ENCODE peak calls at places on chromosome 7, in four cellular contexts. One of them, this sample, is unnamed.

GRCh38 chr7:3200504-3200903 is 100.5 kb upstream of the SDK1 start:
- DNase-seq in upper lobe of left lung: no peak
- DNase-seq in substantia nigra: no peak
- DNase-seq in tibial artery: no peak
- DNase-seq in this sample: no peak

GRCh38 chr7:31061185-31061584 is 9.1 kb downstream of the ADCYAP1R1 start:
- DNase-seq in substantia nigra: no peak
- DNase-seq in tibial artery: no peak
- DNase-seq in upper lobe of left lung: no peak
- DNase-seq in this sample: no peak

GRCh38 chr7:87600130-87601124 is at the start of gene ABCB1:
- DNase-seq in upper lobe of left lung: peak
- DNase-seq in substantia nigra: no peak
- DNase-seq in tibial artery: peak
- DNase-seq in this sample: peak

GRCh38 chr7:26317211-26317610 is 25.5 kb downstream of the SNX10 start:
- DNase-seq in substantia nigra: no peak
- DNase-seq in tibial artery: no peak
- DNase-seq in upper lobe of left lung: no peak
- DNase-seq in this sample: no peak

GRCh38 chr7:15972767-15973362 is 286.4 kb upstream of the MEOX2 start:
- DNase-seq in upper lobe of left lung: no peak
- DNase-seq in tibial artery: no peak
- DNase-seq in substantia nigra: no peak
- DNase-seq in this sample: no peak

GRCh38 chr7:151342102-151342646 is 562 bp downstream of the NUB1 start:
- DNase-seq in substantia nigra: no peak
- DNase-seq in tibial artery: no peak
- DNase-seq in upper lobe of left lung: no peak
- DNase-seq in this sample: no peak

GRCh38 chr7:44980393-44981034 is 1.7 kb upstream of the MYO1G start:
- DNase-seq in tibial artery: no peak
- DNase-seq in substantia nigra: no peak
- DNase-seq in upper lobe of left lung: peak
- DNase-seq in this sample: peak

GRCh38 chr7:157827045-157827862 is 490.4 kb downstream of the DNAJB6 start:
- DNase-seq in substantia nigra: no peak
- DNase-seq in tibial artery: no peak
- DNase-seq in upper lobe of left lung: no peak
- DNase-seq in this sample: no peak

GRCh38 chr7:107605223-107605815 is 25.3 kb downstream of the BCAP29 start:
- DNase-seq in tibial artery: no peak
- DNase-seq in substantia nigra: no peak
- DNase-seq in upper lobe of left lung: no peak
- DNase-seq in this sample: no peak

GRCh38 chr7:52794621-52795020 is 240.8 kb upstream of the POM121L12 start:
- DNase-seq in tibial artery: no peak
- DNase-seq in substantia nigra: no peak
- DNase-seq in upper lobe of left lung: no peak
- DNase-seq in this sample: no peak

GRCh38 chr7:148747274-148747673 is 48.6 kb downstream of the CUL1 start:
- DNase-seq in tibial artery: no peak
- DNase-seq in substantia nigra: no peak
- DNase-seq in upper lobe of left lung: no peak
- DNase-seq in this sample: no peak

GRCh38 chr7:94512735-94513564 is 3.3 kb downstream of the CASD1 start:
- DNase-seq in upper lobe of left lung: no peak
- DNase-seq in substantia nigra: no peak
- DNase-seq in tibial artery: no peak
- DNase-seq in this sample: no peak

GRCh38 chr7:150824379-150825177 is 24.0 kb downstream of the TMEM176A start:
- DNase-seq in substantia nigra: no peak
- DNase-seq in tibial artery: no peak
- DNase-seq in upper lobe of left lung: no peak
- DNase-seq in this sample: no peak

GRCh38 chr7:44046321-44047061 is 2.0 kb downstream of the DBNL start:
- DNase-seq in tibial artery: no peak
- DNase-seq in upper lobe of left lung: peak
- DNase-seq in substantia nigra: no peak
- DNase-seq in this sample: no peak

GRCh38 chr7:98227939-98228338 is 16.7 kb downstream of the BHLHA15 start:
- DNase-seq in tibial artery: no peak
- DNase-seq in substantia nigra: no peak
- DNase-seq in upper lobe of left lung: no peak
- DNase-seq in this sample: no peak

GRCh38 chr7:111091623-111092370 is 870 bp downstream of the LRRN3 start:
- DNase-seq in upper lobe of left lung: no peak
- DNase-seq in substantia nigra: no peak
- DNase-seq in tibial artery: no peak
- DNase-seq in this sample: no peak

GRCh38 chr7:151890355-151891004 is 13.6 kb upstream of the PRKAG2 start:
- DNase-seq in tibial artery: peak
- DNase-seq in upper lobe of left lung: no peak
- DNase-seq in substantia nigra: no peak
- DNase-seq in this sample: no peak

GRCh38 chr7:83306487-83306886 is 143.8 kb upstream of the PCLO start:
- DNase-seq in substantia nigra: no peak
- DNase-seq in upper lobe of left lung: no peak
- DNase-seq in tibial artery: no peak
- DNase-seq in this sample: no peak

GRCh38 chr7:141748401-141748800 is 10.2 kb downstream of the SSBP1 start:
- DNase-seq in upper lobe of left lung: no peak
- DNase-seq in substantia nigra: no peak
- DNase-seq in tibial artery: no peak
- DNase-seq in this sample: no peak

GRCh38 chr7:29921404-29922010 is 68.1 kb downstream of the SCRN1 start:
- DNase-seq in tibial artery: no peak
- DNase-seq in upper lobe of left lung: peak
- DNase-seq in substantia nigra: no peak
- DNase-seq in this sample: peak

GRCh38 chr7:113120647-113121046 is 2.3 kb upstream of the SMIM30 start:
- DNase-seq in tibial artery: no peak
- DNase-seq in substantia nigra: no peak
- DNase-seq in upper lobe of left lung: no peak
- DNase-seq in this sample: no peak

GRCh38 chr7:35975851-35976454 is 175.1 kb downstream of the SEPTIN7 start:
- DNase-seq in substantia nigra: no peak
- DNase-seq in tibial artery: no peak
- DNase-seq in upper lobe of left lung: no peak
- DNase-seq in this sample: no peak

GRCh38 chr7:90597527-90597871 is 1.4 kb downstream of the CDK14 start:
- DNase-seq in tibial artery: no peak
- DNase-seq in substantia nigra: no peak
- DNase-seq in upper lobe of left lung: no peak
- DNase-seq in this sample: no peak

GRCh38 chr7:8125680-8126444 is 136.1 kb downstream of the ICA1 start:
- DNase-seq in upper lobe of left lung: peak
- DNase-seq in tibial artery: no peak
- DNase-seq in substantia nigra: no peak
- DNase-seq in this sample: no peak

GRCh38 chr7:44400033-44400511 is 74.7 kb upstream of the CAMK2B start:
- DNase-seq in substantia nigra: no peak
- DNase-seq in tibial artery: no peak
- DNase-seq in upper lobe of left lung: no peak
- DNase-seq in this sample: peak

GRCh38 chr7:98387544-98388226 is 13.2 kb downstream of the BAIAP2L1 start:
- DNase-seq in substantia nigra: no peak
- DNase-seq in upper lobe of left lung: no peak
- DNase-seq in tibial artery: no peak
- DNase-seq in this sample: no peak

GRCh38 chr7:87416682-87417587 is 58.5 kb downstream of the ABCB4 start:
- DNase-seq in substantia nigra: peak
- DNase-seq in tibial artery: no peak
- DNase-seq in upper lobe of left lung: peak
- DNase-seq in this sample: peak

GRCh38 chr7:68246189-68246633 is 1249.6 kb downstream of the TYW1 start:
- DNase-seq in tibial artery: no peak
- DNase-seq in substantia nigra: no peak
- DNase-seq in upper lobe of left lung: no peak
- DNase-seq in this sample: no peak

GRCh38 chr7:67462781-67463191 is 466.2 kb downstream of the TYW1 start:
- DNase-seq in upper lobe of left lung: peak
- DNase-seq in tibial artery: no peak
- DNase-seq in substantia nigra: no peak
- DNase-seq in this sample: peak

GRCh38 chr7:15864260-15864991 is 177.9 kb upstream of the MEOX2 start:
- DNase-seq in substantia nigra: no peak
- DNase-seq in tibial artery: no peak
- DNase-seq in upper lobe of left lung: no peak
- DNase-seq in this sample: no peak

GRCh38 chr7:142523821-142524460 is 225.3 kb upstream of the PRSS1 start:
- DNase-seq in substantia nigra: no peak
- DNase-seq in upper lobe of left lung: no peak
- DNase-seq in tibial artery: no peak
- DNase-seq in this sample: no peak

GRCh38 chr7:152633504-152633903 is 42.4 kb downstream of the XRCC2 start:
- DNase-seq in upper lobe of left lung: no peak
- DNase-seq in substantia nigra: no peak
- DNase-seq in tibial artery: no peak
- DNase-seq in this sample: no peak

GRCh38 chr7:52648903-52649302 is 386.5 kb upstream of the POM121L12 start:
- DNase-seq in tibial artery: no peak
- DNase-seq in substantia nigra: no peak
- DNase-seq in upper lobe of left lung: no peak
- DNase-seq in this sample: no peak

GRCh38 chr7:124497209-124497608 is 268.4 kb downstream of the GPR37 start:
- DNase-seq in tibial artery: no peak
- DNase-seq in upper lobe of left lung: peak
- DNase-seq in substantia nigra: no peak
- DNase-seq in this sample: no peak

GRCh38 chr7:108570146-108570755 is 577 bp downstream of the DNAJB9 start:
- DNase-seq in substantia nigra: no peak
- DNase-seq in upper lobe of left lung: peak
- DNase-seq in tibial artery: peak
- DNase-seq in this sample: no peak

GRCh38 chr7:26760499-26760898 is 103.9 kb downstream of the SKAP2 start:
- DNase-seq in substantia nigra: no peak
- DNase-seq in tibial artery: no peak
- DNase-seq in upper lobe of left lung: no peak
- DNase-seq in this sample: no peak

DNA sequence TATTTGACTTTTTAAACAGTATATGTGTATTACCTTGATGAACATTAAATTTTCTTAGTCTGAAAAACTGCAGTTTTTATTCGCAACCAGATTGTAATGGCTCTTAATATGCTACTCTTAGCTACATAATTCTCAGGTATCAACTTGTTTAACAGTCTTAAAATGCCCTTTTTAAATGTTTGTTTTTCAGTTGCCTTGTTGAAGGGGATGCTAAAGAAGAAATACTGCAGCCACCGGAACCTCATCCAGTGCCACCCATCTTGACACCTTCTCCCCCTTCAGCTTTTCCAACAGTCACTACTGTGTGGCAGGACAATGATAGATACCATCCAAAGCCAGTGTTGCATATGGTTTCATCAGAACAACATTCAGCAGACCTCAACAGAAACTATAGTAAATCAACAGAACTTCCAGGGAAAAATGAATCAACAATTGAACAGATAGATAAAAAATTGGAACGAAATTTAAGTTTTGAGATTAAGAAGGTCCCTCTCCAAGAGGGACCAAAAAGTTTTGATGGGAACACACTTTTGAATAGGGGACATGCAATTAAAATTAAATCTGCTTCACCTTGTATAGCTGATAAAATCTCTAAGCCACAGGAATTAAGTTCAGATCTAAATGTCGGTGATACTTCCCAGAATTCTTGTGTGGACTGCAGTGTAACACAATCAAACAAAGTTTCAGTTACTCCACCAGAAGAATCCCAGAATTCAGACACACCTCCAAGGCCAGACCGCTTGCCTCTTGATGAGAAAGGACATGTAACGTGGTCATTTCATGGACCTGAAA is 69.5 kb upstream of the RSBN1L start:
- DNase-seq in upper lobe of left lung: no peak
- DNase-seq in tibial artery: no peak
- DNase-seq in substantia nigra: no peak
- DNase-seq in this sample: no peak
- H3K27ac ChIP-seq in upper lobe of left lung: no peak
- H3K27ac ChIP-seq in tibial artery: no peak
- H3K27ac ChIP-seq in substantia nigra: no peak
- H3K27ac ChIP-seq in this sample: no peak

DNA sequence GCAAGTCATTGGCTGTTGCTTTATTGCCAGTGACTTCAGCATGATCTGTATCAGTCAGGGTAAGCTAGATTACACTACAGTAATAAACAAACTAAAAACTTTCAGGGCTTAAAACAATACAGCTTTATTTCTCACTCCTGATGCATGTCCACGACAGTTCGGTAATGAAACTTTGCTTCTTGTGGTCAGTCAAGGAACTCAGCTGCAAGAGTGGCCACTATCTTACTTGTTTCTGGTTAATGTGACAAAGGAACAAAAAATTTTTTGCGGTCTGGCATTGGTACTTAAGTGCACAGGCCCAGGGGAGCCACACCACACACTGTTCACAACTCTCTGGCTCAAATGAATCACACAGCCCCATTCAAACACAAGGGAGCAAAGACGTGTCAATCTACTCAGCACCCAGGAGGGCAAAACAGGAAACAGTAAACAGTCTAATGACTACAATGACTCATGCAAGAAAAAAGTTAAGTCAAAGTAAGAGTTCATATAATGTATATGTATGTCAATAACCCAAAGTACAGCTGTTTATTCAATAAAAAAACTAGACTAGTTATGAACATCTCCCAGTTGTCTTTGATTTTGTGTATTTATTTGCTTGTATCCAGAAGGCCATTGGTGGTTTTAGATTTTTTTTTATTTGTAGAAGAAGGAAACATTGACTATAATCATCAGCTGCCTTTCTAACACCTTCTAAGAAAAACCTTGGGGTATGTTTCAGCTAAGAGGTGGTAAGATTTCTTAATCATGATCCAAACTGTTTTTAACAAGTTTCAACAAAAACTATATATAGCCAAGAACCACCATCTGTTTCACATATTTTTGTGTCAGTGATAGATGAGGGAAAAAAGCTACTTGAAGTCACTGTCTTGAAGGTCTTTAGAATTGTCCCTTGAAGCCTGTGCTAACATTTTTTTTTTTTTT is 134.4 kb upstream of the FAM3C start:
- DNase-seq in upper lobe of left lung: peak
- DNase-seq in substantia nigra: no peak
- DNase-seq in tibial artery: no peak
- DNase-seq in this sample: no peak
- H3K27ac ChIP-seq in upper lobe of left lung: no peak
- H3K27ac ChIP-seq in substantia nigra: no peak
- H3K27ac ChIP-seq in tibial artery: no peak
- H3K27ac ChIP-seq in this sample: no peak

GRCh38 chr7:13920053-13920697 is 69.3 kb downstream of the ETV1 start:
- DNase-seq in upper lobe of left lung: no peak
- DNase-seq in substantia nigra: no peak
- DNase-seq in tibial artery: no peak
- DNase-seq in this sample: no peak

GRCh38 chr7:13915891-13916290 is 73.6 kb downstream of the ETV1 start:
- DNase-seq in substantia nigra: no peak
- DNase-seq in upper lobe of left lung: no peak
- DNase-seq in tibial artery: no peak
- DNase-seq in this sample: no peak

GRCh38 chr7:13921062-13921461 is 68.4 kb downstream of the ETV1 start:
- DNase-seq in tibial artery: no peak
- DNase-seq in upper lobe of left lung: no peak
- DNase-seq in substantia nigra: no peak
- DNase-seq in this sample: no peak
- H3K27ac ChIP-seq in tibial artery: no peak
- H3K27ac ChIP-seq in upper lobe of left lung: no peak
- H3K27ac ChIP-seq in substantia nigra: no peak
- H3K27ac ChIP-seq in this sample: no peak

GRCh38 chr7:155752756-155753445 is 59.4 kb downstream of the SHH start:
- DNase-seq in substantia nigra: no peak
- DNase-seq in tibial artery: no peak
- DNase-seq in upper lobe of left lung: no peak
- DNase-seq in this sample: no peak
- H3K27ac ChIP-seq in substantia nigra: no peak
- H3K27ac ChIP-seq in tibial artery: no peak
- H3K27ac ChIP-seq in upper lobe of left lung: no peak
- H3K27ac ChIP-seq in this sample: no peak

This sample was measured in caudate nucleus.